ENCODE peak calls at places on chromosome 14, in five cellular contexts. G is H7; H is fibroblast of the aortic adventitia; X is activated T-cell treated with anti-CD3 and anti-CD28 coated beads, Interleukin-2, amount 50 U/mL, for 1 hour; Y is fibroblast of lung. W is an unnamed sample.

GRCh38 chr14:79502751-79503148 is 708.6 kb downstream of the DIO2 start:
- DNase-seq in G (no peak), H (no peak), X (no peak), Y (peak; percentile 19), W (no peak)

GRCh38 chr14:56057071-56057865 is 60.9 kb upstream of the PELI2 start:
- DNase-seq in G (no peak), H (no peak), X (no peak), Y (peak; percentile 62), W (no peak)

GRCh38 chr14:49420201-49420600 is 166.0 kb downstream of the RPS29 start:
- DNase-seq in G (no peak), H (no peak), X (no peak), Y (no peak), W (no peak)

GRCh38 chr14:77088219-77088618 is 9.8 kb upstream of the CIPC start:
- DNase-seq in G (peak; percentile 78), H (no peak), X (no peak), Y (no peak), W (no peak)

GRCh38 chr14:77139540-77140342 is 1.9 kb downstream of the ZDHHC22 start:
- DNase-seq in G (peak; percentile 97), H (no peak), X (peak; percentile 42), Y (no peak), W (no peak)

GRCh38 chr14:64412237-64412636 is 24.1 kb downstream of the MTHFD1 start:
- DNase-seq in G (no peak), H (no peak), X (no peak), Y (no peak), W (no peak)

GRCh38 chr14:37583358-37584210 is 11.5 kb downstream of the FOXA1 start:
- DNase-seq in G (peak; percentile 80), H (no peak), X (no peak), Y (no peak), W (no peak)

GRCh38 chr14:69501362-69501964 is 16.9 kb downstream of the PLEKHD1 start:
- DNase-seq in G (peak; percentile 35), H (peak; percentile 42), X (no peak), Y (peak; percentile 11), W (no peak)

GRCh38 chr14:34035177-34035933 is 84.5 kb upstream of the EGLN3 start:
- DNase-seq in G (no peak), H (no peak), X (no peak), Y (peak; percentile 27), W (no peak)

GRCh38 chr14:26255213-26255612 is 342.6 kb downstream of the NOVA1 start:
- DNase-seq in G (peak; percentile 9), H (peak; percentile 70), X (no peak), Y (peak; percentile 18), W (no peak)

GRCh38 chr14:66468778-66469367 is 17.3 kb upstream of the CCDC196 start:
- DNase-seq in G (no peak), H (no peak), X (no peak), Y (no peak), W (no peak)

GRCh38 chr14:106436310-106436905 is 910.0 kb downstream of the TMEM121 start:
- DNase-seq in G (no peak), H (no peak), X (peak; percentile 73), Y (no peak), W (peak; percentile 69)

GRCh38 chr14:103161054-103161397 is 37.8 kb downstream of the TNFAIP2 start:
- DNase-seq in G (no peak), H (peak; percentile 58), X (no peak), Y (peak; percentile 12), W (no peak)

GRCh38 chr14:66543996-66544395 is 36.0 kb downstream of the GPHN start:
- DNase-seq in G (no peak), H (no peak), X (no peak), Y (no peak), W (no peak)

GRCh38 chr14:33404054-33404453 is 465.4 kb downstream of the NPAS3 start:
- DNase-seq in G (no peak), H (peak; percentile 82), X (no peak), Y (peak; percentile 96), W (no peak)

GRCh38 chr14:20632831-20633771 is 8.4 kb downstream of the OR6S1 start:
- DNase-seq in G (peak; percentile 84), H (peak; percentile 87), X (peak; percentile 67), Y (peak; percentile 82), W (no peak)

GRCh38 chr14:91261115-91261514 is 16.6 kb upstream of the GPR68 start:
- DNase-seq in G (no peak), H (no peak), X (peak; percentile 42), Y (no peak), W (no peak)

GRCh38 chr14:81818271-81818670 is 284.6 kb upstream of the SEL1L start:
- DNase-seq in G (no peak), H (no peak), X (no peak), Y (no peak), W (no peak)

GRCh38 chr14:102769049-102769327 is 8.3 kb upstream of the TRAF3 start:
- DNase-seq in G (peak; percentile 44), H (no peak), X (no peak), Y (no peak), W (no peak)

GRCh38 chr14:38121280-38121679 is 86.4 kb upstream of the SSTR1 start:
- DNase-seq in G (no peak), H (no peak), X (no peak), Y (no peak), W (no peak)

GRCh38 chr14:103923863-103924262 is 4.4 kb upstream of the TDRD9 start:
- DNase-seq in G (no peak), H (no peak), X (no peak), Y (no peak), W (no peak)

GRCh38 chr14:90499908-90500664 is 103.3 kb downstream of the CALM1 start:
- DNase-seq in G (peak; percentile 70), H (no peak), X (no peak), Y (no peak), W (peak; percentile 36)

GRCh38 chr14:69879175-69880047 is at the start of gene SMOC1:
- DNase-seq in G (peak; percentile 97), H (peak; percentile 9), X (no peak), Y (peak; percentile 42), W (peak; percentile 83)

GRCh38 chr14:22178330-22178981 is 410.6 kb downstream of the DAD1 start:
- DNase-seq in G (no peak), H (peak; percentile 9), X (no peak), Y (peak; percentile 3), W (no peak)

GRCh38 chr14:56195727-56196126 is 77.5 kb downstream of the PELI2 start:
- DNase-seq in G (no peak), H (no peak), X (no peak), Y (peak; percentile 83), W (no peak)

GRCh38 chr14:38502241-38502640 is 246.3 kb upstream of the CLEC14A start:
- DNase-seq in G (no peak), H (no peak), X (no peak), Y (no peak), W (no peak)

GRCh38 chr14:96085369-96085768 is 46.2 kb downstream of the C14orf132 start:
- DNase-seq in G (no peak), H (no peak), X (no peak), Y (peak; percentile 63), W (peak; percentile 44)

GRCh38 chr14:33686218-33686617 is 264.7 kb downstream of the EGLN3 start:
- DNase-seq in G (no peak), H (peak; percentile 61), X (no peak), Y (peak; percentile 92), W (no peak)

GRCh38 chr14:63611078-63611477 is 30.6 kb downstream of the WDR89 start:
- DNase-seq in G (no peak), H (no peak), X (no peak), Y (no peak), W (no peak)

GRCh38 chr14:105060751-105061427 is 4.3 kb downstream of the GPR132 start:
- DNase-seq in G (peak; percentile 73), H (no peak), X (peak; percentile 64), Y (no peak), W (no peak)

GRCh38 chr14:30375280-30375892 is 183.6 kb upstream of the G2E3 start:
- DNase-seq in G (peak; percentile 56), H (peak; percentile 37), X (peak; percentile 55), Y (peak; percentile 33), W (no peak)

GRCh38 chr14:56273949-56274348 is 155.7 kb downstream of the PELI2 start:
- DNase-seq in G (no peak), H (no peak), X (no peak), Y (no peak), W (no peak)

GRCh38 chr14:53946404-53947400 is 9.9 kb downstream of the BMP4 start:
- DNase-seq in G (peak; percentile 89), H (no peak), X (no peak), Y (no peak), W (no peak)

GRCh38 chr14:77222546-77223225 is 41.1 kb downstream of the TMEM63C start:
- DNase-seq in G (peak; percentile 83), H (no peak), X (no peak), Y (no peak), W (no peak)

GRCh38 chr14:83779266-83779665 is 1750.7 kb upstream of the FLRT2 start:
- DNase-seq in G (no peak), H (no peak), X (no peak), Y (peak; percentile 34), W (no peak)

GRCh38 chr14:64293976-64294671 is at the start of gene ESR2:
- DNase-seq in G (peak; percentile 82), H (peak; percentile 38), X (peak; percentile 38), Y (peak; percentile 40), W (peak; percentile 76)

GRCh38 chr14:25411933-25412757 is 362.2 kb upstream of the STXBP6 start:
- DNase-seq in G (peak; percentile 57), H (peak; percentile 14), X (no peak), Y (no peak), W (no peak)

GRCh38 chr14:59097681-59098080 is 90.8 kb upstream of the DAAM1 start:
- DNase-seq in G (no peak), H (peak; percentile 11), X (no peak), Y (no peak), W (no peak)

W was measured in aorta.